ENCODE peak calls at places on chromosomes 13 and 19, in ten cellular contexts. P is CD4-positive, alpha-beta T cell; W is colonic mucosa; Y is uterus; V is body of pancreas; B is Peyer's patch; Z is bronchial epithelial cell; S is brain microvascular endothelial cell; E is AG04450; D is SK-N-SH. J is an unnamed sample.
A peak's percentile ranks its signal among the peaks of the same experiment; 100 is the strongest.

GRCh38 chr19:19567391-19567790 is 29.3 kb downstream of the CILP2 start:
- DNase-seq in P (no peak), W (no peak), Y (no peak), V (no peak), B (no peak), Z (no peak), S (no peak), E (no peak), D (no peak), J (no peak)

GRCh38 chr13:75946746-75947397 is 310.7 kb downstream of the LMO7 start:
- DNase-seq in P (no peak), W (no peak), Y (no peak), V (no peak), B (no peak), Z (no peak), S (no peak), E (no peak), D (no peak), J (no peak)

GRCh38 chr13:30865131-30866009 is 40.7 kb upstream of the MEDAG start:
- DNase-seq in P (peak; percentile 15), W (peak; percentile 72), Y (peak; percentile 88), V (peak; percentile 75), B (peak; percentile 85), Z (peak; percentile 88), S (peak; percentile 91), E (peak; percentile 91), D (peak; percentile 80), J (peak; percentile 90)

GRCh38 chr19:18460313-18460712 is 22.4 kb upstream of the ISYNA1 start:
- DNase-seq in P (no peak), W (no peak), Y (peak; percentile 79), V (peak; percentile 44), B (peak; percentile 74), Z (peak; percentile 62), S (peak; percentile 57), E (peak; percentile 57), D (no peak), J (no peak)

GRCh38 chr13:43363156-43363918 is 340.0 kb downstream of the DNAJC15 start:
- DNase-seq in P (no peak), W (no peak), Y (no peak), V (no peak), B (no peak), Z (no peak), S (no peak), E (peak; percentile 16), D (no peak), J (no peak)

GRCh38 chr13:80337011-80337688 is 3.8 kb downstream of the SPRY2 start:
- DNase-seq in P (no peak), W (peak; percentile 35), Y (no peak), V (no peak), B (no peak), Z (peak; percentile 20), S (no peak), E (no peak), D (peak; percentile 31), J (no peak)

GRCh38 chr13:31846984-31847752 is 107.8 kb downstream of the RXFP2 start:
- DNase-seq in P (no peak), W (peak; percentile 21), Y (no peak), V (peak; percentile 10), B (no peak), Z (no peak), S (no peak), E (no peak), D (peak; percentile 74), J (peak; percentile 35)

GRCh38 chr13:62176051-62176450 is 760.4 kb upstream of the PCDH20 start:
- DNase-seq in P (no peak), W (no peak), Y (no peak), V (no peak), B (no peak), Z (no peak), S (no peak), E (no peak), D (no peak), J (no peak)

GRCh38 chr19:36528921-36529518 is 949 bp upstream of the ZNF260 start:
- DNase-seq in P (no peak), W (no peak), Y (no peak), V (peak; percentile 14), B (no peak), Z (no peak), S (no peak), E (no peak), D (peak; percentile 25), J (peak; percentile 48)

GRCh38 chr13:42894765-42895181 is 97.3 kb downstream of the EPSTI1 start:
- DNase-seq in P (no peak), W (peak; percentile 29), Y (no peak), V (peak; percentile 22), B (no peak), Z (peak; percentile 16), S (peak; percentile 51), E (no peak), D (peak; percentile 35), J (no peak)

GRCh38 chr19:55474269-55475265 is 1.9 kb upstream of the ZNF628 start:
- DNase-seq in P (no peak), W (no peak), Y (no peak), V (no peak), B (no peak), Z (peak; percentile 62), S (no peak), E (no peak), D (no peak), J (peak; percentile 61)

GRCh38 chr19:10895363-10895762 is 24.0 kb downstream of the CARM1 start:
- DNase-seq in P (no peak), W (no peak), Y (no peak), V (no peak), B (no peak), Z (no peak), S (no peak), E (no peak), D (no peak), J (no peak)

DNA sequence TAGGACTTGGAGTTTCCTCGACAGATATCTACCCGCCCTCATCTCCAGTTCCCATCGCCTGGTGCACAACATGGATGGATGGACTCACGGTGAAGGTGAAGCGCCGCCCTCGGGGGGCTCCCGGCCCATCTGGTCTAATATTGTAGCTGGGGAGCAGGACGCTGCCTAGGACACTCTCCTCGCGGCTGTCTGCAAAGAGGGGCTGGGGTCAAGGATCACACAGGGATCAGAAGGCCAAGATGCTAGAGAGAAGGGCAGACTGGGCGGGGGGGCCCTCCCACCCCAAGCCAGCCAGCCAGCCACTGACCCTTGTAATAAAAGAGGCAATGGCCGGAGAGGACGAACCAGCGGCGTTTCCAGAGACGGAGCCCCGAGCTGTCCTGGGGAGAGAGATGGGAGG is 7.1 kb downstream of the PLEKHA4 start:
- DNase-seq in P (no peak), W (no peak), Y (no peak), V (no peak), B (no peak), Z (no peak), S (no peak), E (no peak), D (no peak), J (no peak)
- TF ChIP-seq CTCF in P (no peak), W (no peak), Y (no peak), V (no peak), B (no peak), Z (no peak), S (no peak), E (no peak), D (no peak), J (no peak)

GRCh38 chr13:65911546-65912193 is 1318.5 kb downstream of the PCDH9 start:
- DNase-seq in P (no peak), W (no peak), Y (no peak), V (no peak), B (no peak), Z (no peak), S (no peak), E (no peak), D (no peak), J (no peak)

GRCh38 chr13:65909501-65909900 is 1320.6 kb downstream of the PCDH9 start:
- DNase-seq in P (no peak), W (no peak), Y (no peak), V (no peak), B (no peak), Z (no peak), S (no peak), E (no peak), D (no peak), J (no peak)

GRCh38 chr13:65912516-65912915 is 1317.6 kb downstream of the PCDH9 start:
- DNase-seq in P (no peak), W (no peak), Y (no peak), V (no peak), B (no peak), Z (no peak), S (no peak), E (no peak), D (no peak), J (no peak)

GRCh38 chr13:65914707-65915106 is 1315.4 kb downstream of the PCDH9 start:
- DNase-seq in P (no peak), W (no peak), Y (no peak), V (no peak), B (no peak), Z (peak; percentile 45), S (peak; percentile 41), E (peak; percentile 4), D (no peak), J (no peak)

DNA sequence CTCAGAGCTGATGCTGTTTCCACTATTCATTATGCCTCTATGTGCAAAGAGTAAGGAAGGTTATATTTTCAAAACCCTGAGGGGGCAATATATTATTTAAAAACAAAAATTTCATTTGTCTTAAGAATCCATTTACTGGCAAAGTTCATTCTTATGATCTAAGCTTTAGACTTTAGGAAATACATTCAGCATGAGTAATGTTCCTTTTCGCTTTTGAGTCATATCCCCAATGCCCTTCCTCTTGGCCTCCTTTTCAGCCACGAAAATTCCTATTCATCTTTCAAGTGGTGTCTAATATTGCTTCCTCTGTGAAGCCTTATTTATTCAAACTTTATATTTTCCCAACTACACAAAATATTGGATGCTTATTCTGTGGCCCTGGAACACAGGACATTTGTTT is 1317.0 kb downstream of the PCDH9 start:
- DNase-seq in P (no peak), W (no peak), Y (no peak), V (no peak), B (no peak), Z (peak; percentile 83), S (peak; percentile 69), E (peak; percentile 24), D (no peak), J (no peak)
- H3K27me3 ChIP-seq in P (no peaks in the 10 kb centered on the region), W (no peaks in the 10 kb centered on the region), Y (no peaks in the 10 kb centered on the region), V (no peaks in the 10 kb centered on the region), B (no peaks in the 10 kb centered on the region), Z (no peaks in the 10 kb centered on the region), S (no peaks in the 10 kb centered on the region), E (no peaks in the 10 kb centered on the region), D (no peaks in the 10 kb centered on the region), J (no peaks in the 10 kb centered on the region)

GRCh38 chr13:24625870-24626419 is 54.3 kb upstream of the ATP12A start:
- DNase-seq in P (no peak), W (peak; percentile 50), Y (no peak), V (no peak), B (peak; percentile 45), Z (no peak), S (no peak), E (no peak), D (no peak), J (no peak)
- TF ChIP-seq CTCF in P (no peak), W (no peak), Y (no peak), V (no peak), B (no peak), Z (no peak), S (no peak), E (no peak), D (no peak), J (no peak)

DNA sequence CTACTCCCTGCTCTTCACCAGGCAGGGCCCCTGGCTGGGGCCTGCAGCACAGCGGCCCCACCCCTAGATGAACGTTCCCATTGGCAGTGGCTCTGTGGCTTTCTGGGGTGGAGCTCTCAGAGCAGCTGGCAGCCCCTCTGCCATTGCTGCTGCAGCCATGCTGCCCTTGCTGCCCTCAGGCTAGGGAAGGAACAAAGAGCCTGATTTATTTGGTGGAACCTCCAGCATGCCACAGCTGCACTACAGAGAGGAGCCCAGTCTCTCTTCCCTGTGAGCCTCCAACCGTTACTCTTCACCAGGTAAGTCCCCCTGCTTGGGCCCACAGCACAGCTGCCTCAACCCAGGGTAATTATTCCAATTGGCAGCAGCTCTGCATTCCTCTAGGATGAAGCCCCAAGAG is 5.7 kb downstream of the SIGLEC6 start:
- DNase-seq in P (no peak), W (no peak), Y (no peak), V (no peak), B (no peak), Z (no peak), S (no peak), E (no peak), D (no peak), J (no peak)
- H3K27me3 ChIP-seq in P (no peaks in the 10 kb centered on the region), W (no peaks in the 10 kb centered on the region), Y (no peaks in the 10 kb centered on the region), V (peaks cover 3% of the 10 kb centered on the region), B (no peaks in the 10 kb centered on the region), Z (no peaks in the 10 kb centered on the region), S (no peaks in the 10 kb centered on the region), E (no peaks in the 10 kb centered on the region), D (peaks cover 15% of the 10 kb centered on the region), J (no peaks in the 10 kb centered on the region)